ENCODE peak calls at places on chromosomes 2 and 18, in six cellular contexts. One of them, this sample, is unnamed.

GRCh38 chr18:9604348-9604747 is 10.0 kb downstream of the PPP4R1 start:
- DNase-seq in body of pancreas: no peak
- DNase-seq in A549: no peak
- DNase-seq in spleen: no peak
- DNase-seq in IMR-90: no peak
- DNase-seq in mucosa of descending colon: no peak
- DNase-seq in this sample: no peak

GRCh38 chr2:110126086-110126773 is 10.6 kb upstream of the MALL start:
- DNase-seq in body of pancreas: no peak
- DNase-seq in A549: no peak
- DNase-seq in spleen: no peak
- DNase-seq in IMR-90: peak
- DNase-seq in mucosa of descending colon: no peak
- DNase-seq in this sample: no peak

GRCh38 chr18:45384137-45384998 is 230.9 kb upstream of the SLC14A2 start:
- DNase-seq in body of pancreas: peak
- DNase-seq in A549: peak
- DNase-seq in spleen: no peak
- DNase-seq in IMR-90: peak
- DNase-seq in mucosa of descending colon: peak
- DNase-seq in this sample: no peak

GRCh38 chr2:118687698-118688097 is 159.8 kb downstream of the EN1 start:
- DNase-seq in body of pancreas: no peak
- DNase-seq in A549: no peak
- DNase-seq in spleen: no peak
- DNase-seq in IMR-90: no peak
- DNase-seq in mucosa of descending colon: no peak
- DNase-seq in this sample: no peak

GRCh38 chr2:20181761-20182160 is 43.2 kb downstream of the SDC1 start:
- DNase-seq in body of pancreas: no peak
- DNase-seq in A549: no peak
- DNase-seq in spleen: peak
- DNase-seq in IMR-90: no peak
- DNase-seq in mucosa of descending colon: peak
- DNase-seq in this sample: no peak

GRCh38 chr2:42808301-42808700 is 15.9 kb upstream of the HAAO start:
- DNase-seq in body of pancreas: no peak
- DNase-seq in A549: no peak
- DNase-seq in spleen: no peak
- DNase-seq in IMR-90: no peak
- DNase-seq in mucosa of descending colon: no peak
- DNase-seq in this sample: no peak

GRCh38 chr2:134988994-134989605 is 58.1 kb downstream of the MAP3K19 start:
- DNase-seq in body of pancreas: no peak
- DNase-seq in A549: peak
- DNase-seq in spleen: no peak
- DNase-seq in IMR-90: peak
- DNase-seq in mucosa of descending colon: no peak
- DNase-seq in this sample: no peak

GRCh38 chr18:4582677-4583076 is 127.6 kb upstream of the DLGAP1 start:
- DNase-seq in body of pancreas: no peak
- DNase-seq in A549: no peak
- DNase-seq in spleen: no peak
- DNase-seq in IMR-90: no peak
- DNase-seq in mucosa of descending colon: no peak
- DNase-seq in this sample: no peak

GRCh38 chr2:232139171-232139594 is 177.7 kb downstream of the DIS3L2 start:
- DNase-seq in body of pancreas: peak
- DNase-seq in A549: no peak
- DNase-seq in spleen: no peak
- DNase-seq in IMR-90: no peak
- DNase-seq in mucosa of descending colon: no peak
- DNase-seq in this sample: no peak

GRCh38 chr2:136057023-136057801 is 60.7 kb downstream of the CXCR4 start:
- DNase-seq in body of pancreas: no peak
- DNase-seq in A549: no peak
- DNase-seq in spleen: no peak
- DNase-seq in IMR-90: no peak
- DNase-seq in mucosa of descending colon: no peak
- DNase-seq in this sample: no peak

GRCh38 chr2:10316860-10317259 is 14.2 kb downstream of the HPCAL1 start:
- DNase-seq in body of pancreas: no peak
- DNase-seq in A549: no peak
- DNase-seq in spleen: no peak
- DNase-seq in IMR-90: no peak
- DNase-seq in mucosa of descending colon: no peak
- DNase-seq in this sample: no peak

GRCh38 chr18:41466436-41467160 is 488.4 kb upstream of the PIK3C3 start:
- DNase-seq in body of pancreas: no peak
- DNase-seq in A549: no peak
- DNase-seq in spleen: no peak
- DNase-seq in IMR-90: no peak
- DNase-seq in mucosa of descending colon: no peak
- DNase-seq in this sample: no peak

GRCh38 chr2:51789908-51790307 is 758.0 kb upstream of the NRXN1 start:
- DNase-seq in body of pancreas: no peak
- DNase-seq in A549: no peak
- DNase-seq in spleen: no peak
- DNase-seq in IMR-90: peak
- DNase-seq in mucosa of descending colon: no peak
- DNase-seq in this sample: no peak

GRCh38 chr18:71287268-71287667 is 998.4 kb downstream of the SOCS6 start:
- DNase-seq in body of pancreas: no peak
- DNase-seq in A549: no peak
- DNase-seq in spleen: no peak
- DNase-seq in IMR-90: no peak
- DNase-seq in mucosa of descending colon: no peak
- DNase-seq in this sample: no peak

GRCh38 chr2:134324942-134325341 is 71.1 kb downstream of the MGAT5 start:
- DNase-seq in body of pancreas: no peak
- DNase-seq in A549: no peak
- DNase-seq in spleen: no peak
- DNase-seq in IMR-90: no peak
- DNase-seq in mucosa of descending colon: no peak
- DNase-seq in this sample: no peak

GRCh38 chr18:50644146-50644545 is 84.3 kb downstream of the MAPK4 start:
- DNase-seq in body of pancreas: no peak
- DNase-seq in A549: no peak
- DNase-seq in spleen: no peak
- DNase-seq in IMR-90: no peak
- DNase-seq in mucosa of descending colon: no peak
- DNase-seq in this sample: no peak

GRCh38 chr18:50642439-50642838 is 82.6 kb downstream of the MAPK4 start:
- DNase-seq in body of pancreas: no peak
- DNase-seq in A549: no peak
- DNase-seq in spleen: no peak
- DNase-seq in IMR-90: no peak
- DNase-seq in mucosa of descending colon: no peak
- DNase-seq in this sample: no peak

GRCh38 chr18:50647237-50647636 is 87.3 kb downstream of the MAPK4 start:
- DNase-seq in body of pancreas: no peak
- DNase-seq in A549: no peak
- DNase-seq in spleen: no peak
- DNase-seq in IMR-90: no peak
- DNase-seq in mucosa of descending colon: no peak
- DNase-seq in this sample: no peak

GRCh38 chr18:50647792-50648191 is 87.9 kb downstream of the MAPK4 start:
- DNase-seq in body of pancreas: no peak
- DNase-seq in A549: no peak
- DNase-seq in spleen: no peak
- DNase-seq in IMR-90: no peak
- DNase-seq in mucosa of descending colon: no peak
- DNase-seq in this sample: no peak

DNA sequence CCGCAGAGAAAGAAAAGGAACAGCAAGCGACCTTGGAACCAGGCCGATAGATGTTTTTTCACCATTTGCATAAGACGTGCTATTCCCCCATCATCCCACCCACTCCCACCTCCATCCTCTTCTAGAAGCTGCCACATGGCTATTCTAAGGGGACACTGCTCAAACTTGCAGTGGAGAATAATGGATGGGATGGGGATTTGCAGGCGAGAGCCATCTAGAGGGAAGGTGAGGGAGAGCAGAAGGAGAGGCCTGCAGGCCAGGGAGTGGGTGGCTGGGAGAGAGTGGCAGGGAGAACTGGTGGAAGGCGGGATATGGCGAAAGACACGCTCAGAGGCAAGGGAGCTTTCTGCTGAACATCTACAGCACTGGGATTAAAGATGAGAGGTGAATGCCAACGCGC is 84.9 kb downstream of the MAPK4 start:
- DNase-seq in body of pancreas: no peak
- DNase-seq in A549: peak
- DNase-seq in spleen: no peak
- DNase-seq in IMR-90: no peak
- DNase-seq in mucosa of descending colon: no peak
- DNase-seq in this sample: no peak
- TF ChIP-seq CTCF in body of pancreas: peak
- TF ChIP-seq CTCF in A549: peak
- TF ChIP-seq CTCF in spleen: no peak
- TF ChIP-seq CTCF in IMR-90: no peak
- TF ChIP-seq CTCF in mucosa of descending colon: no peak
- TF ChIP-seq CTCF in this sample: no peak

GRCh38 chr2:199470672-199471442 is 13.1 kb upstream of the SATB2 start:
- DNase-seq in body of pancreas: no peak
- DNase-seq in A549: no peak
- DNase-seq in spleen: no peak
- DNase-seq in IMR-90: no peak
- DNase-seq in mucosa of descending colon: peak
- DNase-seq in this sample: no peak
- TF ChIP-seq CTCF in body of pancreas: no peak
- TF ChIP-seq CTCF in A549: no peak
- TF ChIP-seq CTCF in spleen: no peak
- TF ChIP-seq CTCF in IMR-90: no peak
- TF ChIP-seq CTCF in mucosa of descending colon: no peak
- TF ChIP-seq CTCF in this sample: no peak

DNA sequence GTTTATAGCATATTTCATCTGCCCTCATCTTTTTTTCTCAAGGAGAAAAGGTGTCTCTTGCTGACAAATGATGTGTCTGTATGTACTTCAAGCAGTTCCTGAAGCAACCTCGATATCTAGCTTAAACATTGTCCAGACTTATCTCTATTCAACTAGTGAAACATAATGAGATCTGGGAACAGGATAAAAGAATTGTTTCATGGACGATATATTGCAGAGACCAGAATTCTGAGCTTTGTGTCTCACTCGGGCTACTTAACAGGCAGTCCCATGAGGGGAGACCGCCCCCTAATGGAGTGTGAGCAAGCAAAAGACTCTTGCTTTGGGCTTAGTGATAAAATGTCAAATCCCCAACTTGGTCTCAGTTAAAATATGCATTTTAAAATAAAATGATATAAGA is 929.2 kb upstream of the SOX11 start:
- DNase-seq in body of pancreas: peak
- DNase-seq in A549: peak
- DNase-seq in spleen: no peak
- DNase-seq in IMR-90: no peak
- DNase-seq in mucosa of descending colon: no peak
- DNase-seq in this sample: no peak
- TF ChIP-seq CTCF in body of pancreas: peak
- TF ChIP-seq CTCF in A549: no peak
- TF ChIP-seq CTCF in spleen: peak
- TF ChIP-seq CTCF in IMR-90: no peak
- TF ChIP-seq CTCF in mucosa of descending colon: no peak
- TF ChIP-seq CTCF in this sample: no peak

GRCh38 chr18:50870138-50870845 is 8.6 kb upstream of the ME2 start:
- DNase-seq in body of pancreas: no peak
- DNase-seq in A549: peak
- DNase-seq in spleen: no peak
- DNase-seq in IMR-90: peak
- DNase-seq in mucosa of descending colon: no peak
- DNase-seq in this sample: peak

GRCh38 chr18:50863840-50864239 is 15.1 kb upstream of the ME2 start:
- DNase-seq in body of pancreas: no peak
- DNase-seq in A549: no peak
- DNase-seq in spleen: no peak
- DNase-seq in IMR-90: no peak
- DNase-seq in mucosa of descending colon: no peak
- DNase-seq in this sample: no peak

GRCh38 chr18:50862401-50862800 is 16.5 kb upstream of the ME2 start:
- DNase-seq in body of pancreas: no peak
- DNase-seq in A549: no peak
- DNase-seq in spleen: no peak
- DNase-seq in IMR-90: no peak
- DNase-seq in mucosa of descending colon: no peak
- DNase-seq in this sample: no peak

GRCh38 chr18:50869150-50869549 is 9.8 kb upstream of the ME2 start:
- DNase-seq in body of pancreas: no peak
- DNase-seq in A549: no peak
- DNase-seq in spleen: no peak
- DNase-seq in IMR-90: no peak
- DNase-seq in mucosa of descending colon: no peak
- DNase-seq in this sample: no peak

DNA sequence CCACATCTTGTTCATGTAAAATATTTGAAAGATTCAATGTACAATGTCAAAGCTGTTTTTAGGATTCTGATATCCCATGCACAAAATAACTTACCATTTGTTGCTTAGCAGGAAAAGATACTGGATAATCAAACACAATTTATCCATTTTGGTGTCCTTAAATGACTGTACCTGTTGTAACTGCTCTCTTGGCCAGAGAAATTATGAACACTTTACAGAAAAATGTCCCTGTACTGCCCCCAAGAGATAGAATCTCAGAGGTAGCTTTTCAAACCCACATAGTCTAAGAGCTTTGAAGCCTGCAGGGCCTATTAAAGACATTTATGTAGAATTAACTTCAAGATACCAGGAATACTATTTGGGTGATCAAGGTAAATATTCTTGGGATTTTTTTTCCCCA is 12.2 kb upstream of the ME2 start:
- DNase-seq in body of pancreas: no peak
- DNase-seq in A549: no peak
- DNase-seq in spleen: no peak
- DNase-seq in IMR-90: no peak
- DNase-seq in mucosa of descending colon: no peak
- DNase-seq in this sample: no peak
- TF ChIP-seq CTCF in body of pancreas: peak
- TF ChIP-seq CTCF in A549: peak
- TF ChIP-seq CTCF in spleen: no peak
- TF ChIP-seq CTCF in IMR-90: peak
- TF ChIP-seq CTCF in mucosa of descending colon: no peak
- TF ChIP-seq CTCF in this sample: no peak

This sample was measured in lower lobe of right lung.